ENCODE peak calls at places on chromosome 3, in six cellular contexts. O is C1 segment of cervical spinal cord; Z is stimulated activated CD8-positive, alpha-beta memory T cell treated with anti-CD3 and anti-CD28 coated beads, Interleukin-4, amount 100 ng/mL, for 1 hour; T is midbrain; V is NCI-H460; L is cardiac fibroblast. P is an unnamed sample.

GRCh38 chr3:135473449-135473848 is 492.1 kb upstream of the PPP2R3A start:
- DNase-seq in O (no peak), Z (no peak), T (no peak), V (no peak), L (no peak), P (no peak)

GRCh38 chr3:48186993-48187578 is 1.1 kb downstream of the CDC25A start:
- DNase-seq in O (no peak), Z (no peak), T (no peak), V (no peak), L (peak), P (no peak)

GRCh38 chr3:25751048-25751447 is 32.2 kb downstream of the NGLY1 start:
- DNase-seq in O (no peak), Z (no peak), T (no peak), V (no peak), L (no peak), P (no peak)

GRCh38 chr3:159128628-159129027 is 326.8 kb downstream of the MFSD1 start:
- DNase-seq in O (no peak), Z (no peak), T (no peak), V (no peak), L (peak), P (no peak)

GRCh38 chr3:177337548-177338331 is 140.5 kb upstream of the TBL1XR1 start:
- DNase-seq in O (no peak), Z (peak), T (no peak), V (no peak), L (peak), P (no peak)

GRCh38 chr3:125112981-125113380 is 57.2 kb upstream of the HEG1 start:
- DNase-seq in O (no peak), Z (no peak), T (no peak), V (no peak), L (no peak), P (no peak)

GRCh38 chr3:58668247-58668646 is 1.7 kb upstream of the FAM3D start:
- DNase-seq in O (no peak), Z (no peak), T (no peak), V (no peak), L (no peak), P (no peak)

GRCh38 chr3:70374179-70374578 is 61.7 kb upstream of the MDFIC2 start:
- DNase-seq in O (no peak), Z (no peak), T (no peak), V (no peak), L (no peak), P (no peak)

GRCh38 chr3:171806200-171807128 is 3.8 kb downstream of the PLD1 start:
- DNase-seq in O (no peak), Z (no peak), T (no peak), V (peak), L (peak), P (no peak)

GRCh38 chr3:70620367-70620766 is 307.9 kb upstream of the MDFIC2 start:
- DNase-seq in O (no peak), Z (no peak), T (no peak), V (no peak), L (no peak), P (no peak)